ENCODE peak calls at places on chromosomes 11 and 22, in nine cellular contexts. Z, I, N, R, V, X, U, Y and E are unnamed samples.

GRCh38 chr11:96303067-96303466 is 39.9 kb downstream of the MAML2 start:
- DNase-seq in V (no peak), R (peak), N (no peak), Z (no peak), X (no peak), I (no peak), Y (no peak), U (peak), E (no peak)

GRCh38 chr22:21707677-21708076 is 27.9 kb downstream of the YPEL1 start:
- DNase-seq in I (no peak), Y (no peak), N (no peak), U (no peak), V (no peak), R (no peak), X (no peak), Z (no peak), E (no peak)

GRCh38 chr11:24134879-24135588 is 361.8 kb upstream of the LUZP2 start:
- DNase-seq in Z (no peak), Y (no peak), X (no peak), V (no peak), N (no peak), U (no peak), R (no peak), I (no peak), E (no peak)

GRCh38 chr11:46290598-46291309 is 13.3 kb downstream of the CREB3L1 start:
- DNase-seq in R (peak), Z (no peak), V (no peak), Y (no peak), I (peak), N (peak), X (peak), U (peak), E (peak)

GRCh38 chr22:33919591-33920501 is at the start of gene LARGE1:
- DNase-seq in Z (peak), Y (no peak), V (peak), R (peak), N (peak), U (no peak), X (peak), I (no peak), E (no peak)

GRCh38 chr11:45674481-45675190 is 9.2 kb upstream of the CHST1 start:
- DNase-seq in R (no peak), V (no peak), U (no peak), Z (no peak), N (no peak), I (no peak), X (no peak), Y (no peak), E (no peak)

GRCh38 chr22:39175127-39176066 is 22.9 kb upstream of the CBX7 start:
- DNase-seq in Z (peak), V (peak), N (no peak), Y (no peak), R (no peak), X (no peak), I (no peak), U (no peak), E (no peak)

GRCh38 chr22:16968218-16968595 is 39.8 kb downstream of the GAB4 start:
- DNase-seq in Z (no peak), V (no peak), I (no peak), U (no peak), N (no peak), R (no peak), Y (no peak), X (no peak), E (no peak)

GRCh38 chr11:103582351-103582909 is 454.0 kb upstream of the DDI1 start:
- DNase-seq in N (no peak), U (no peak), V (no peak), Y (no peak), I (no peak), Z (no peak), R (no peak), X (no peak), E (no peak)

GRCh38 chr11:13486926-13487660 is 8.7 kb downstream of the PTH start:
- DNase-seq in I (no peak), X (peak), R (peak), V (peak), Z (peak), U (no peak), N (peak), Y (peak), E (no peak)

GRCh38 chr11:107999759-108000455 is 8.8 kb upstream of the CUL5 start:
- DNase-seq in U (peak), N (peak), I (no peak), X (peak), R (peak), Y (peak), V (peak), Z (peak), E (no peak)
- TF ChIP-seq CTCF in U (peak), N (peak), I (peak), X (peak), R (peak), Y (peak), V (peak), Z (peak), E (peak)

GRCh38 chr22:18985761-18986160 is 49.7 kb upstream of the PRODH start:
- DNase-seq in Z (no peak), N (no peak), U (no peak), I (no peak), V (no peak), R (no peak), X (no peak), Y (no peak), E (no peak)

GRCh38 chr22:18990355-18991137 is 54.5 kb upstream of the PRODH start:
- DNase-seq in Y (no peak), Z (no peak), X (no peak), U (no peak), I (no peak), V (no peak), R (no peak), N (no peak), E (no peak)

GRCh38 chr22:18988958-18989357 is 52.9 kb upstream of the PRODH start:
- DNase-seq in X (no peak), N (no peak), R (no peak), Z (no peak), Y (no peak), V (no peak), I (no peak), U (no peak), E (no peak)

GRCh38 chr22:18984564-18984963 is 48.5 kb upstream of the PRODH start:
- DNase-seq in R (no peak), X (no peak), V (no peak), Y (no peak), U (no peak), Z (no peak), N (no peak), I (no peak), E (no peak)

DNA sequence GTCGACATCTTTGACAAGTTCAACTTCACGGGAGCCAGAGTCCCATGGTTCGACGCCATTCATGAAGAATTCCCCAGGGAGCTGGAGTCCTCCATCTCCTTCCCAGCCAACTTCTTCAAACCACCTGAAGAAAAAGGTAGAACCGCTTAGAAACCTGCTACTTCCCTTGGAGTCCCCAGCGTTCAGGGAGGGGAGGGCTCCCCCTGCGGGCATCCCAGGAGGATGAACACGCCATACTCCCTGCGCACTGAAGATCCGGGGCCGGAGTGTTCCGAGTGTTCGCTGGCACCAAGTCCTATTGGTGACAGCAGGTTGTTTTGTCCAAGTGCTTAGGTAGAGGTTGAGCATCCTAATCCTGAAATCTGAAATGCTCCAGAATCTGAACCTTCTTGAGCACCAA is 51.7 kb upstream of the PRODH start:
- DNase-seq in N (peak), X (peak), V (no peak), Z (no peak), I (no peak), R (peak), Y (no peak), U (no peak), E (no peak)
- TF ChIP-seq CTCF in N (peak), X (no peak), V (no peak), Z (no peak), I (peak), R (peak), Y (no peak), U (peak), E (peak)

GRCh38 chr22:23282089-23282501 is 101.8 kb downstream of the BCR start:
- DNase-seq in I (no peak), Y (no peak), N (no peak), V (no peak), X (no peak), R (no peak), Z (no peak), U (peak), E (peak)
- TF ChIP-seq CTCF in I (no peak), Y (peak), N (no peak), V (no peak), X (no peak), R (peak), Z (peak), U (no peak), E (no peak)

GRCh38 chr11:120622189-120622912 is 110.8 kb downstream of the GRIK4 start:
- DNase-seq in V (no peak), Y (no peak), Z (no peak), U (no peak), R (no peak), I (no peak), X (peak), N (no peak), E (no peak)
- TF ChIP-seq CTCF in V (no peak), Y (no peak), Z (no peak), U (no peak), R (no peak), I (no peak), X (peak), N (peak), E (peak)

GRCh38 chr11:102364991-102365390 is 18.0 kb downstream of the BIRC2 start:
- DNase-seq in Z (no peak), U (no peak), R (no peak), I (no peak), X (no peak), V (no peak), N (no peak), Y (no peak), E (no peak)

GRCh38 chr11:102368472-102368871 is 21.5 kb downstream of the BIRC2 start:
- DNase-seq in N (no peak), I (no peak), U (no peak), V (peak), Z (no peak), X (no peak), R (no peak), Y (no peak), E (no peak)

GRCh38 chr11:102367364-102367763 is 20.4 kb downstream of the BIRC2 start:
- DNase-seq in R (peak), U (peak), Y (no peak), X (no peak), V (no peak), I (no peak), Z (peak), N (no peak), E (no peak)
- TF ChIP-seq CTCF in R (peak), U (no peak), Y (peak), X (no peak), V (no peak), I (no peak), Z (peak), N (peak), E (no peak)

GRCh38 chr11:29957406-29957805 is 59.4 kb downstream of the KCNA4 start:
- DNase-seq in V (no peak), N (no peak), I (no peak), U (no peak), Y (no peak), X (no peak), R (no peak), Z (no peak), E (no peak)
- TF ChIP-seq CTCF in V (no peak), N (no peak), I (no peak), U (no peak), Y (no peak), X (no peak), R (no peak), Z (no peak), E (no peak)

DNA sequence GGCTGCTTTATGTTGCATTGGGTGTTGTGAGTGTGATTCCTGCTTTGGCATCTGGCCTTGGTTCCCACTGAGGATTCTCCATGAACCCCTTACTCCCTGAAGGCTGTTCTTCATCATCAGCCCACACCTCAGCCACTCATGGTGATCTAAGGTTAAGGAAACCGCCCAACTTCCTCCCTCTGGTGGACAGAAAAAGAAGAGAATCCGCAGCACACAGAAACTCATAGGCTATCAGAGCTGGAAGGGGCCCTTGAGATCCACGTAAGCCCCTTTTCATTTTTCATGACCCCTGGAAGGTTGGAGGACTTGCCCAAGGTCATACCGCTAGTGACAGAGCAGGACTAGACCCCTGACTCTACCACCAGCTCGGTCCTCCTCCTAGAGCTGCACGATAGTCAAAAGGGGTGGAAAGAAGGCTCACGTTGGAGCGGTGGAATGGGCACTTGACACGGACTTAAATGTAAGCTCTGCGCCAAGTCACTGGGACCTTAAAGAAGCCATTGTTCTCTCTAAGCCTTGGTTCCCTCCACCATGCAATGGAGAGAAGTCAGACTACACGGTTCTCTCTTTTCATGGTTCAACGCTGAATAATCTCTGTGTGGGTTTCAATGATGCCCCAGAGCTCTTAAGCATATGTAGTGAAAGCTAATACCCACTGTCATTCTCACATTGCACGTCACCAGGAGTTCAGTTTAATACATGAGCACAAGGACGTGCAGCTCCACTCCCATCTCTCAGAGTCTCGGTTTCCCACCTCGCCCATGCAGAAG is 83.6 kb upstream of the CRTAM start:
- DNase-seq in R (no peak), Y (peak), X (peak), I (no peak), V (peak), Z (peak), U (no peak), N (no peak), E (no peak)
- TF ChIP-seq CTCF in R (peak), Y (peak), X (peak), I (peak), V (peak), Z (peak), U (peak), N (peak), E (peak)

GRCh38 chr11:114031599-114032320 is 27.8 kb upstream of the ZBTB16 start:
- DNase-seq in X (no peak), V (no peak), U (no peak), R (no peak), Z (no peak), Y (no peak), I (no peak), N (no peak), E (no peak)

GRCh38 chr11:114036958-114037357 is 22.6 kb upstream of the ZBTB16 start:
- DNase-seq in I (no peak), U (no peak), V (no peak), R (no peak), N (no peak), X (no peak), Z (no peak), Y (no peak), E (no peak)

GRCh38 chr11:114036156-114036811 is 23.2 kb upstream of the ZBTB16 start:
- DNase-seq in R (peak), Z (peak), I (peak), V (peak), U (peak), X (peak), Y (peak), N (peak), E (no peak)

GRCh38 chr11:114034956-114035355 is 24.6 kb upstream of the ZBTB16 start:
- DNase-seq in V (no peak), X (no peak), R (no peak), Z (no peak), Y (no peak), I (no peak), N (no peak), U (no peak), E (no peak)

DNA sequence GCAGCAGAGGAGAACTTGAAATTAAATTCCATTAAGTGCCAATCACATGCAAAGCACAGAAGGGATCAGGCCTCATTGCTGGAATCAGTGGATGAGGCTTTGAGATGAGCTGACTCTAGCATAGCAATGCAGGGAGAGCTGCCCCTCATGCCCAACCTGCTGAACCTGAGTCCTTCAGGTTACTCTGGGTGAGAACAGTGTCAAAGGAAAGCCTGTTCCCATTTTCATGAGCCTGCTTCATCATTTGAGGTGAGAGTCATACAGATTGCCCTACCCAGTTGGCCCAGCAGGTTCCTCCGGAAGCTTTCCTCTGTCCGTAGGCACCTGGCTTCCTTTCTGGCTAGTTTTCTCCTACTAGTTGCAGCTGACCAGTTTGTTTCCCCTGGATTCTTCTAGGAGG is 25.9 kb upstream of the ZBTB16 start:
- DNase-seq in V (no peak), N (no peak), U (no peak), R (no peak), Y (no peak), I (no peak), X (no peak), Z (no peak), E (no peak)
- TF ChIP-seq CTCF in V (no peak), N (no peak), U (no peak), R (no peak), Y (no peak), I (no peak), X (no peak), Z (no peak), E (no peak)